ENCODE peak calls at places on chromosomes 3 and 15, in seven cellular contexts. B is Caki2; E is hypothalamus; I is SK-N-SH; N is activated CD4-positive, alpha-beta T cell treated with anti-CD3 and anti-CD28 coated beads, Interleukin-2, amount 50 U/mL, for 4 hours; H is AG04450; D is stimulated activated CD4-positive, alpha-beta T cell treated with anti-CD3 and anti-CD28 coated beads, Interleukin-1b, Interleukin-23, amount 100 ng/mL, for 48 hours. O is an unnamed sample.

GRCh38 chr3:87076951-87077350 is 86.0 kb upstream of the VGLL3 start:
- DNase-seq in E (no peak), H (peak), D (no peak), N (no peak), B (peak), I (no peak), O (no peak)

GRCh38 chr3:123779646-123780231 is 104.4 kb downstream of the MYLK start:
- DNase-seq in N (no peak), H (no peak), I (no peak), D (no peak), B (no peak), E (no peak), O (no peak)

GRCh38 chr15:91968610-91969009 is 115.1 kb downstream of the SLCO3A1 start:
- DNase-seq in B (no peak), N (no peak), E (no peak), H (no peak), D (no peak), I (no peak), O (no peak)

GRCh38 chr15:33934896-33935295 is 33.4 kb upstream of the CHRM5 start:
- DNase-seq in B (no peak), H (no peak), I (no peak), E (no peak), D (no peak), N (no peak), O (no peak)

GRCh38 chr15:58522865-58523264 is 91.1 kb downstream of the LIPC start:
- DNase-seq in B (no peak), D (no peak), E (peak), H (no peak), I (no peak), N (no peak), O (no peak)

GRCh38 chr3:15601399-15602145 is at the start of the genes BTD and HACL1:
- DNase-seq in B (peak), N (peak), D (peak), I (peak), E (no peak), H (peak), O (peak)

GRCh38 chr15:86620636-86621349 is 541.1 kb downstream of the AGBL1 start:
- DNase-seq in H (no peak), D (no peak), I (no peak), B (no peak), N (no peak), E (no peak), O (no peak)

GRCh38 chr15:91268510-91268909 is 168.5 kb downstream of the SV2B start:
- DNase-seq in N (no peak), E (no peak), D (peak), H (no peak), B (no peak), I (peak), O (peak)

GRCh38 chr3:159787794-159788205 is 200.8 kb upstream of the IL12A start:
- DNase-seq in D (no peak), H (peak), B (peak), I (no peak), N (no peak), E (no peak), O (no peak)

GRCh38 chr3:11845661-11846060 is 1.0 kb downstream of the TAMM41 start:
- DNase-seq in I (no peak), D (no peak), B (no peak), E (no peak), N (no peak), H (no peak), O (peak)

GRCh38 chr15:66700802-66701421 is 1.1 kb upstream of the SMAD6 start:
- DNase-seq in N (peak), B (peak), E (peak), I (peak), D (peak), H (peak), O (peak)

GRCh38 chr15:68585574-68586273 is 6.9 kb downstream of the CORO2B start:
- DNase-seq in I (no peak), B (no peak), E (no peak), D (no peak), N (no peak), H (no peak), O (no peak)

GRCh38 chr15:95371664-95372063 is 958.8 kb upstream of the NR2F2 start:
- DNase-seq in D (no peak), B (peak), N (no peak), E (no peak), I (no peak), H (no peak), O (no peak)

GRCh38 chr15:93243573-93243972 is 154.6 kb upstream of the RGMA start:
- DNase-seq in H (no peak), D (no peak), E (no peak), I (no peak), N (no peak), B (no peak), O (no peak)

GRCh38 chr3:7547826-7548225 is 686.9 kb downstream of the GRM7 start:
- DNase-seq in B (no peak), E (no peak), I (no peak), D (no peak), N (no peak), H (no peak), O (no peak)

GRCh38 chr3:126030455-126030854 is 53.5 kb downstream of the SLC41A3 start:
- DNase-seq in N (no peak), H (no peak), E (no peak), I (no peak), D (no peak), B (no peak), O (no peak)

GRCh38 chr15:91921188-91921820 is 67.8 kb downstream of the SLCO3A1 start:
- DNase-seq in D (no peak), I (no peak), N (no peak), B (no peak), E (no peak), H (no peak), O (no peak)

GRCh38 chr3:52920872-52921271 is 23.5 kb upstream of the STIMATE start:
- DNase-seq in D (no peak), I (no peak), N (no peak), B (no peak), E (no peak), H (no peak), O (no peak)